ENCODE peak calls at places on chromosomes 12 and 14, in nine cellular contexts. E, C, Q, X, I, B, Z, K and F are unnamed samples.

GRCh38 chr12:1935242-1935641 is 16.8 kb upstream of the CACNA2D4 start:
- DNase-seq in E (no peak), C (no peak), Q (no peak), X (no peak), I (no peak), B (no peak), Z (no peak), K (no peak), F (no peak)

GRCh38 chr12:6535960-6536847 is 1.9 kb downstream of the GAPDH start:
- DNase-seq in E (no peak), C (no peak), Q (no peak), X (no peak), I (no peak), B (no peak), Z (no peak), K (no peak), F (no peak)

GRCh38 chr14:50860478-50861086 is 11.3 kb upstream of the ABHD12B start:
- DNase-seq in E (peak), C (peak), Q (peak), X (peak), I (peak), B (peak), Z (peak), K (peak), F (peak)

GRCh38 chr12:80218925-80219714 is 119.8 kb downstream of the OTOGL start:
- DNase-seq in E (no peak), C (no peak), Q (no peak), X (no peak), I (no peak), B (no peak), Z (no peak), K (no peak), F (no peak)

GRCh38 chr14:88129306-88130056 is 124.5 kb downstream of the GPR65 start:
- DNase-seq in E (no peak), C (no peak), Q (no peak), X (no peak), I (no peak), B (peak), Z (no peak), K (no peak), F (no peak)

GRCh38 chr12:50690923-50691322 is 73.0 kb upstream of the ATF1 start:
- DNase-seq in E (no peak), C (no peak), Q (peak), X (no peak), I (no peak), B (peak), Z (no peak), K (peak), F (peak)

GRCh38 chr12:75816892-75817291 is 214.7 kb downstream of the PHLDA1 start:
- DNase-seq in E (no peak), C (no peak), Q (no peak), X (no peak), I (peak), B (no peak), Z (no peak), K (no peak), F (no peak)

GRCh38 chr12:42961395-42961794 is 371.8 kb upstream of the PRICKLE1 start:
- DNase-seq in E (no peak), C (no peak), Q (no peak), X (no peak), I (no peak), B (peak), Z (no peak), K (no peak), F (no peak)

GRCh38 chr12:106814649-106815048 is 40.2 kb downstream of the RIC8B start:
- DNase-seq in E (no peak), C (no peak), Q (no peak), X (no peak), I (no peak), B (no peak), Z (no peak), K (no peak), F (no peak)